ENCODE peak calls at places on chromosomes 12 and 14, in six cellular contexts. U, C, S, Q, W and P are unnamed samples.
A peak's percentile ranks its signal among the peaks of the same experiment; 100 is the strongest.

GRCh38 chr14:90658541-90658967 is 157.7 kb downstream of the TTC7B start:
- DNase-seq in Q (no peak), W (no peak), C (peak; percentile 33), S (peak; percentile 85), U (no peak), P (no peak)

GRCh38 chr14:31241450-31242114 is 34.0 kb upstream of the HECTD1 start:
- DNase-seq in S (no peak), U (no peak), Q (no peak), W (no peak), C (no peak), P (no peak)

GRCh38 chr14:91284146-91284790 is 39.8 kb upstream of the GPR68 start:
- DNase-seq in W (peak; percentile 28), U (no peak), C (peak; percentile 79), S (peak; percentile 71), Q (no peak), P (no peak)

GRCh38 chr12:43336962-43337555 is 214.9 kb downstream of the ADAMTS20 start:
- DNase-seq in W (peak; percentile 18), S (peak; percentile 70), U (no peak), C (peak; percentile 34), Q (no peak), P (no peak)

GRCh38 chr12:87848248-87848868 is 180.8 kb downstream of the C12orf50 start:
- DNase-seq in U (no peak), Q (peak; percentile 5), C (peak; percentile 58), S (peak; percentile 82), W (peak; percentile 38), P (peak; percentile 20)

GRCh38 chr14:91509083-91509877 is 830 bp downstream of the PPP4R3A start:
- DNase-seq in U (peak; percentile 16), W (no peak), S (no peak), C (peak; percentile 16), Q (peak; percentile 20), P (peak; percentile 61)

GRCh38 chr14:106694638-106695393 is 1168.4 kb downstream of the TMEM121 start:
- DNase-seq in U (peak; percentile 39), W (no peak), S (no peak), C (no peak), Q (peak; percentile 8), P (peak; percentile 17)

GRCh38 chr12:49527361-49528130 is 11.3 kb upstream of the KCNH3 start:
- DNase-seq in S (no peak), W (no peak), U (no peak), C (no peak), Q (no peak), P (no peak)

GRCh38 chr12:71282020-71282419 is 124.2 kb upstream of the TSPAN8 start:
- DNase-seq in Q (no peak), S (no peak), C (no peak), U (no peak), W (no peak), P (no peak)

GRCh38 chr14:89575386-89576061 is 158.5 kb upstream of the FOXN3 start:
- DNase-seq in Q (no peak), S (no peak), W (no peak), U (no peak), C (no peak), P (peak; percentile 18)

GRCh38 chr12:12704593-12705230 is 8.7 kb upstream of the GPR19 start:
- DNase-seq in S (peak; percentile 95), W (peak; percentile 76), U (no peak), C (peak; percentile 95), Q (peak; percentile 63), P (peak; percentile 78)

GRCh38 chr12:77575376-77575775 is 255.3 kb upstream of the NAV3 start:
- DNase-seq in U (no peak), C (peak; percentile 50), S (no peak), W (no peak), Q (no peak), P (no peak)

GRCh38 chr12:76422878-76423438 is 74.7 kb upstream of the BBS10 start:
- DNase-seq in S (peak; percentile 82), W (no peak), Q (no peak), C (no peak), U (no peak), P (no peak)

GRCh38 chr14:100696017-100696416 is 30.7 kb upstream of the DLK1 start:
- DNase-seq in S (no peak), W (no peak), C (no peak), U (no peak), Q (no peak), P (no peak)

GRCh38 chr12:54028324-54029201 is at the start of gene HOXC6:
- DNase-seq in Q (no peak), C (peak; percentile 78), W (no peak), U (no peak), S (no peak), P (peak; percentile 86)

GRCh38 chr14:58048219-58048618 is 103.8 kb downstream of the ARMH4 start:
- DNase-seq in S (no peak), W (no peak), Q (no peak), U (no peak), C (no peak), P (no peak)

GRCh38 chr12:124992874-124993567 is 424 bp upstream of the BRI3BP start:
- DNase-seq in U (peak; percentile 78), Q (no peak), C (no peak), W (peak; percentile 47), S (peak; percentile 24), P (peak; percentile 45)

GRCh38 chr12:30719060-30719459 is 23.4 kb upstream of the IPO8 start:
- DNase-seq in C (peak; percentile 87), U (no peak), Q (no peak), S (peak; percentile 85), W (no peak), P (no peak)

DNA sequence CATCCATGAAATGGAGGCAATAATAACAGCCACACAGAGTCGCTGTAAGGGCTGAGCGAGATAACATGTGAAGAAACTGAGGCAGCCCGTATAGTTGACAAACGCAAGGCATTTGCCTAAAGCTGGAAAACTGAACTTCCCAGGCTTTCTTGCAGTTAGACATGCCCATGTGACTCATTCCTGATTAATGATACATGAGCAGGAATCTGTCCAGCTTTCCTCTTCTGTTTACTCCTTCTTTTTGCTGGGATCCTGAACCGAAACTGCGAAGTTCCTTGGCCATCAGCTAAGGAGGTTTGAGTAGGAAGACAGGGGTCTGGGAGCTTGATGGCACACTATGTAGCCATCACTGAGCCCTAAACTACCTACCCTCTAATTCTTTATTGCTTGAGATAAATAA is 52.2 kb downstream of the ST8SIA1 start:
- DNase-seq in S (peak; percentile 86), W (peak; percentile 63), C (peak; percentile 84), Q (no peak), U (no peak), P (no peak)
- H3K4me3 ChIP-seq in S (no peak overlapping the region), W (no peak overlapping the region), C (peak overlapping the region; percentile 34), Q (no peak overlapping the region), U (no peak overlapping the region), P (no peak overlapping the region)

GRCh38 chr12:116666305-116666673 is 71.6 kb downstream of the SPRING1 start:
- DNase-seq in Q (no peak), W (no peak), C (no peak), U (no peak), S (no peak), P (no peak)

GRCh38 chr12:116661341-116661740 is 76.5 kb downstream of the SPRING1 start:
- DNase-seq in C (no peak), S (no peak), W (no peak), Q (no peak), U (no peak), P (no peak)

GRCh38 chr12:116659771-116660481 is 77.9 kb downstream of the SPRING1 start:
- DNase-seq in C (no peak), S (peak; percentile 49), Q (no peak), W (no peak), U (no peak), P (peak; percentile 67)

GRCh38 chr12:116665666-116666304 is 72.1 kb downstream of the SPRING1 start:
- DNase-seq in U (no peak), S (no peak), C (no peak), W (no peak), Q (peak; percentile 27), P (no peak)

DNA sequence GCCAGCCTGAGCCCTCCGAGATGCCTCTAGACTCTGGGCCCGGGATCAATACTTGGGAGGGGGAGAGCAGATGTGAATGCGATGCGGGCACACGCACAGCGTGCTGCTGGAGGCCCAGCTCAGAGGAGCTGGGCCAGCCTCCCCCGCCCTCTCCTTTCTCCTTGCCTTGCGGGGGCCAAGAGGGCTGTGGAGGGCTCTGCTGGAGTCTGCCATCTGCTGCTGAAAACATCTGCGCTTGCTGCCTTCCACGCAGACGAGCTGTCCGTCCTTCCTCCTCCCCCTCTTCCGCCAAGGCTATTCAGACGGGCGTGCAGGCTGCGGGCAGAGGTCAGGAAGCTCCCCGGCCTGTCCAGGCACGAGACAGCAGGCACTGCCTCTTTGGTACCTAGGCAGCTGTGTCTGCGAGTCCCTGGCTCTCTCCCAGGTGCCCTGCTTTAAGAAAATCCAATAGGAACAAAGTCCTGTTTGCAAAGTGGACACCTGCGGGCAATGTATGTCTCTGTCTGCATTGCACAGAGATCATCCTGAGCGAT is 75.2 kb downstream of the SPRING1 start:
- DNase-seq in W (no peak), U (no peak), C (peak; percentile 43), Q (no peak), S (peak; percentile 37), P (no peak)
- H3K4me3 ChIP-seq in W (no peak overlapping the region), U (no peak overlapping the region), C (no peak overlapping the region), Q (no peak overlapping the region), S (no peak overlapping the region), P (no peak overlapping the region)

GRCh38 chr12:85277900-85278597 is 2.0 kb upstream of the ALX1 start:
- DNase-seq in W (no peak), C (no peak), U (no peak), S (no peak), Q (no peak), P (no peak)

GRCh38 chr12:85278598-85279448 is 1.2 kb upstream of the ALX1 start:
- DNase-seq in W (no peak), S (no peak), C (no peak), U (no peak), Q (no peak), P (no peak)

GRCh38 chr12:85280984-85281946 is 1.2 kb downstream of the ALX1 start:
- DNase-seq in U (no peak), C (no peak), Q (no peak), W (no peak), S (no peak), P (no peak)

GRCh38 chr12:85280138-85280983 is at the start of gene ALX1:
- DNase-seq in U (no peak), Q (no peak), C (peak; percentile 6), S (peak; percentile 4), W (no peak), P (no peak)

GRCh38 chr12:85279449-85280137 is 427 bp upstream of the ALX1 start:
- DNase-seq in U (no peak), W (no peak), C (no peak), Q (no peak), S (no peak), P (no peak)
- H3K4me3 ChIP-seq in U (no peak overlapping the region), W (peak overlapping the region; percentile 50), C (peak overlapping the region; percentile 63), Q (peak overlapping the region; percentile 36), S (peak overlapping the region; percentile 42), P (no peak overlapping the region)

GRCh38 chr14:94770251-94770749 is 387 bp upstream of the GSC start:
- DNase-seq in C (no peak), U (no peak), W (no peak), S (peak; percentile 20), Q (no peak), P (no peak)

GRCh38 chr14:94768141-94768520 is 1.8 kb downstream of the GSC start:
- DNase-seq in W (no peak), S (no peak), C (no peak), Q (no peak), U (no peak), P (no peak)

GRCh38 chr14:94768521-94769412 is 1.1 kb downstream of the GSC start:
- DNase-seq in C (peak; percentile 12), W (no peak), S (no peak), U (no peak), Q (no peak), P (no peak)

GRCh38 chr14:94770815-94771190 is 890 bp upstream of the GSC start:
- DNase-seq in W (no peak), S (no peak), U (no peak), Q (no peak), C (no peak), P (no peak)

GRCh38 chr14:94769413-94770250 is at the start of gene GSC:
- DNase-seq in S (peak; percentile 5), Q (peak; percentile 46), W (no peak), C (peak; percentile 63), U (no peak), P (no peak)
- H3K4me3 ChIP-seq in S (peak within 1 kb of the TSS; percentile 19), Q (peak within 1 kb of the TSS; percentile 62), W (peak within 1 kb of the TSS; percentile 30), C (peak within 1 kb of the TSS; percentile 58), U (peak within 1 kb of the TSS; percentile 42), P (peak within 1 kb of the TSS; percentile 7)